ENCODE peak calls at places on chromosomes 2 and 18, in five cellular contexts. D, A, Y, Z and G are unnamed samples.

GRCh38 chr2:218020966-218021535 is 18.3 kb upstream of the TNS1 start:
- DNase-seq in D (no peak), A (no peak), Y (no peak), Z (peak; percentile 7), G (no peak)

GRCh38 chr18:45935591-45936335 is 31.4 kb downstream of the EPG5 start:
- DNase-seq in D (no peak), A (no peak), Y (no peak), Z (no peak), G (peak; percentile 75)

GRCh38 chr2:98560256-98560771 is 48.0 kb downstream of the COA5 start:
- DNase-seq in D (no peak), A (peak; percentile 91), Y (no peak), Z (no peak), G (peak; percentile 96)

GRCh38 chr2:117835990-117836760 is 21.7 kb downstream of the DDX18 start:
- DNase-seq in D (peak; percentile 34), A (peak; percentile 53), Y (no peak), Z (peak; percentile 86), G (peak; percentile 76)

GRCh38 chr18:76130845-76131244 is 364.2 kb downstream of the ZNF516 start:
- DNase-seq in D (no peak), A (no peak), Y (no peak), Z (no peak), G (no peak)

GRCh38 chr18:8341481-8342230 is 267.6 kb upstream of the RAB12 start:
- DNase-seq in D (peak; percentile 55), A (no peak), Y (no peak), Z (no peak), G (peak; percentile 75)

GRCh38 chr2:72827999-72828646 is 2.3 kb upstream of the EXOC6B start:
- DNase-seq in D (no peak), A (no peak), Y (no peak), Z (no peak), G (peak; percentile 90)

GRCh38 chr2:26521054-26521912 is 43.4 kb upstream of the OTOF start:
- DNase-seq in D (peak; percentile 83), A (peak; percentile 70), Y (no peak), Z (peak; percentile 65), G (no peak)

GRCh38 chr18:36451454-36452251 is 154.1 kb downstream of the FHOD3 start:
- DNase-seq in D (no peak), A (no peak), Y (no peak), Z (no peak), G (no peak)

GRCh38 chr18:48230459-48231113 is 178.6 kb downstream of the ZBTB7C start:
- DNase-seq in D (peak; percentile 76), A (peak; percentile 50), Y (no peak), Z (peak; percentile 79), G (peak; percentile 31)

GRCh38 chr2:38113999-38114708 is 38.2 kb upstream of the CYP1B1 start:
- DNase-seq in D (no peak), A (no peak), Y (no peak), Z (no peak), G (peak; percentile 51)

GRCh38 chr2:119008108-119008507 is 66.1 kb downstream of the MARCO start:
- DNase-seq in D (peak; percentile 5), A (peak; percentile 16), Y (no peak), Z (no peak), G (no peak)

GRCh38 chr2:240013343-240013742 is 11.8 kb downstream of the NDUFA10 start:
- DNase-seq in D (no peak), A (no peak), Y (no peak), Z (no peak), G (peak; percentile 25)

GRCh38 chr2:9708683-9709538 is 78.1 kb upstream of the YWHAQ start:
- DNase-seq in D (no peak), A (no peak), Y (no peak), Z (no peak), G (no peak)

GRCh38 chr2:166900700-166901099 is 12.4 kb downstream of the XIRP2 start:
- DNase-seq in D (no peak), A (no peak), Y (no peak), Z (no peak), G (peak; percentile 29)

GRCh38 chr2:205607146-205607545 is 75.2 kb upstream of the NRP2 start:
- DNase-seq in D (no peak), A (no peak), Y (no peak), Z (no peak), G (no peak)

GRCh38 chr2:64846175-64846574 is 143.0 kb upstream of the SLC1A4 start:
- DNase-seq in D (no peak), A (no peak), Y (no peak), Z (no peak), G (peak; percentile 55)

GRCh38 chr2:3605013-3605961 is 10.4 kb downstream of the COLEC11 start:
- DNase-seq in D (peak; percentile 95), A (peak; percentile 87), Y (no peak), Z (peak; percentile 97), G (no peak)

GRCh38 chr18:74436158-74436755 is 20.9 kb downstream of the DIPK1C start:
- DNase-seq in D (no peak), A (no peak), Y (no peak), Z (no peak), G (no peak)

GRCh38 chr2:156115338-156115737 is 217.2 kb downstream of the NR4A2 start:
- DNase-seq in D (no peak), A (no peak), Y (no peak), Z (no peak), G (no peak)

GRCh38 chr2:236341066-236341465 is 76.9 kb upstream of the ASB18 start:
- DNase-seq in D (no peak), A (no peak), Y (no peak), Z (no peak), G (no peak)

GRCh38 chr18:43826215-43826614 is 548.9 kb upstream of the SYT4 start:
- DNase-seq in D (no peak), A (no peak), Y (no peak), Z (no peak), G (no peak)

GRCh38 chr2:190970170-190970569 is 43.8 kb downstream of the STAT1 start:
- DNase-seq in D (no peak), A (no peak), Y (no peak), Z (no peak), G (no peak)

GRCh38 chr2:39718483-39718882 is 52.8 kb downstream of the TMEM178A start:
- DNase-seq in D (no peak), A (no peak), Y (no peak), Z (no peak), G (no peak)

GRCh38 chr2:120867290-120868231 is 131.9 kb downstream of the GLI2 start:
- DNase-seq in D (peak; percentile 55), A (peak; percentile 26), Y (no peak), Z (peak; percentile 84), G (peak; percentile 77)

GRCh38 chr2:223469270-223470057 is 132.7 kb downstream of the SCG2 start:
- DNase-seq in D (no peak), A (no peak), Y (no peak), Z (no peak), G (peak; percentile 87)

GRCh38 chr2:144403940-144404339 is 116.0 kb downstream of the ZEB2 start:
- DNase-seq in D (no peak), A (no peak), Y (no peak), Z (no peak), G (no peak)

DNA sequence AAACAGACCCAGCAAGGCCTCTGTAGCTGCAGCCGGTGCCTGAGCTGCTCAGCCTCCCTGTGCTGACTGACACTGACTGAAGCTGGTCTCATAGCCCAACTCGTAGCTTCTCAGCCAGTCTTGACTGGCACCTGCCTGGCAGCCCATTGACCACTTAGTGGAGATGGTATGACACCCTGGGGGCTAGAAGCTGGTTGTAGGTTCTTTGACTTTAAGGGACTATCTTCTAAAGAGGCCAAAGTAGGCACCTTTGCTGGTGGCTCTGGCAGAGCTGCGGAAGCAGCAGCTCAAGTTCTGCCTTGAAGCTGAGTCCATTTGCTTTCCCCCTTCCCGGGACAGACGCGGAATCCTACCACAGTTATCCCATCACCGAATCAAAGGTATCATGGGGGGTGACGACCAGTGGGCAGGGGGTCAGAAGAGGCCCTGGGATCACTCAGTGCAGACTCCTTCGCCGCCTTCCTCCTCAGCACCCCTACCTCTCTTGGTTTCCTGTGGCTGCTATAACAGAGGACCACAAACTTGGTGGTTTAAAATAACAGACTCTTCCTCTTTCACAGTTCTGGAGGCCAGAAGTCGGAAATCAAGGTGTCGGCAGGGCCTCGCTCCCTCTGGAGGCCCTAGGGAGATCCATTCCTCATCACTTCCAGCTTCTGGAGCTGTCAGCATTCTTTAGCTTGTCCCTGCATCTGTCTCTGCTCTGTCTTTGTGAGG is 13.8 kb upstream of the FOSL2 start:
- DNase-seq in D (no peak), A (no peak), Y (no peak), Z (no peak), G (no peak)
- TF ChIP-seq RCOR1 in D (no peak), A (no peak), Y (no peak), Z (no peak), G (no peak)

DNA sequence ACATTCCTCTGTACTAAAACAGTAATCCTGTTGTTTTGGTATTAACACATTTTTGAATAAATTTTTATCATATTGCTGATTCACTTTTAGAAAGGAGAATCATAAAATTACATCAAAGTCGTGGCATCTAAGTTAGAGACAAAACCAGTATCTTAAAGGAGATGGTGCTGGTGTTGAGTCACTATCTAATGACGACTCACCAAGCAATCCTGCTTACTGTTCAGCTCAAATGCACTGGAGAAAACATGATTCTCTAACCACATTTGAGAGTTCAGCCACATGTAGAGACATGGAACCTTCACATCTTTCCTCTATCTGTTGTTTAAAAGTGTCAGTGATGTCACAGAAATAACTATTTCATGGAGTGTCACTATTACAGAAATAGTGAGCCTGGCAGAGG is 473.8 kb downstream of the TGIF1 start:
- DNase-seq in D (no peak), A (no peak), Y (no peak), Z (no peak), G (peak; percentile 93)
- TF ChIP-seq RCOR1 in D (no peak), A (no peak), Y (no peak), Z (no peak), G (no peak)

GRCh38 chr2:174492963-174493431 is 6.2 kb upstream of the GPR155 start:
- DNase-seq in D (no peak), A (no peak), Y (peak; percentile 85), Z (no peak), G (no peak)
- TF ChIP-seq RCOR1 in D (no peak), A (no peak), Y (no peak), Z (no peak), G (no peak)

DNA sequence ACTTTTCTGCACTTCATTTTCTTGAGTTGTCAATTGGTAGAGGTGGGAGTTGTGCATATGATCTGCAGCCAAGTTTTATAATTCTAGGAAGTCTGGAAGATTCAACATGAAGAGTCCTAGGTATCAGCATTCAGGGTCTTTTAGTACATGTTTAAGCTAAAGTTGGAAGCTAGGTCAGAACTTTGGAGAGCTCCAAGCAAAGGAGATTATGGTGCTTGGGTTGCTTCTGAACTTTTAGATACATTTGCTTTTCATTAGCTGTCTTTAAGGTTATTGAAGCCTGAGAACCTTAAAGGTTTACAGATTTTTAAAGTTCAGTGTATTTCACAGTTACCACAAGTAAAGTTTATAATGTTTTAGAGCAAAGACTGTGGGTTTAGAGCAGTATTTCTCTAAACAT is 85.5 kb downstream of the EPC2 start:
- DNase-seq in D (no peak), A (no peak), Y (no peak), Z (no peak), G (peak; percentile 8)
- TF ChIP-seq RCOR1 in D (no peak), A (no peak), Y (no peak), Z (no peak), G (no peak)

DNA sequence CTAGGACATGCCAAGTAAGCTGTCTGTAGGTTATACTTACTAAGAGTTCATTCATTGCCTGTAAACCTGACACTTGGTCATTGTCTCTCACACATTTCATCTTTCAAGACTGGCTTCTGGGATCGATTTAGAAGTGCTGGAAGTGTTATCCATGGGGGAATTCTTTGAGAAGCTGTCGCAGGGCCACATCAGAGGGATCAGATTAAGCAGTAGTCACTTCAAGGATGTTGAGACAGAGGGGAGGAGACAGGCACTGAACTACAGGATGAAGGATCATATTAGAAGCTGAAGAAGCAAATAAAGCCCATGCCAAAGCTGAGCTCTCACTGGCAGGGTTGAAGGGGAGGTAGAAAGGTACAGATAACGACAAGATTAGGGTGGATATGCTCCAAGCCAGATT is 49.0 kb downstream of the CDK15 start:
- DNase-seq in D (no peak), A (no peak), Y (no peak), Z (no peak), G (peak; percentile 27)
- TF ChIP-seq RCOR1 in D (no peak), A (no peak), Y (no peak), Z (no peak), G (no peak)